ENCODE peak calls at places on chromosomes 5 and 9, in four cellular contexts. W is adipocyte, S is SJSA1, A is DND-41. K is an unnamed sample. For H3K36me3, the result is how much of the 10 kb centered on the place peaks cover.

GRCh38 chr9:35616681-35617459 is 1.3 kb downstream of the CD72 start:
- DNase-seq in W (peak), A (no peak), S (peak), K (peak)

GRCh38 chr9:86443992-86444391 is 89.8 kb upstream of the TUT7 start:
- DNase-seq in A (no peak), W (no peak), S (no peak), K (no peak)

GRCh38 chr5:180633283-180634177 is 15.9 kb downstream of the FLT4 start:
- DNase-seq in W (no peak), A (no peak), S (no peak), K (no peak)

GRCh38 chr9:4339783-4340335 is 40.0 kb upstream of the GLIS3 start:
- DNase-seq in W (peak), S (no peak), A (no peak), K (no peak)

GRCh38 chr9:116639251-116639741 is 47.8 kb upstream of the TRIM32 start:
- DNase-seq in A (no peak), S (no peak), W (peak), K (no peak)

GRCh38 chr5:160188151-160188967 is 40.9 kb upstream of the FABP6 start:
- DNase-seq in S (peak), W (peak), A (no peak), K (no peak)

GRCh38 chr5:72711361-72711760 is 105.1 kb upstream of the TNPO1 start:
- DNase-seq in W (no peak), A (no peak), S (no peak), K (no peak)

GRCh38 chr5:143693691-143694252 is 118.2 kb upstream of the HMHB1 start:
- DNase-seq in S (no peak), W (no peak), A (peak), K (no peak)

GRCh38 chr9:120891255-120891954 is 14.4 kb upstream of the PHF19 start:
- DNase-seq in A (no peak), W (no peak), S (no peak), K (no peak)

GRCh38 chr5:150190987-150191386 is 1.1 kb downstream of the SLC6A7 start:
- DNase-seq in A (no peak), W (no peak), S (no peak), K (no peak)

GRCh38 chr5:180644825-180645608 is 4.4 kb downstream of the FLT4 start:
- DNase-seq in S (peak), A (no peak), W (no peak), K (no peak)

GRCh38 chr5:160799160-160799559 is 52.9 kb downstream of the ATP10B start:
- DNase-seq in A (no peak), W (no peak), S (no peak), K (no peak)

GRCh38 chr5:160262665-160263064 is 33.4 kb downstream of the FABP6 start:
- DNase-seq in S (no peak), W (no peak), A (peak), K (peak)

GRCh38 chr9:17613723-17614122 is 34.9 kb downstream of the SH3GL2 start:
- DNase-seq in W (peak), A (no peak), S (peak), K (no peak)

GRCh38 chr9:114319147-114319546 is 3.8 kb upstream of the ORM1 start:
- DNase-seq in S (peak), A (no peak), W (no peak), K (no peak)

GRCh38 chr5:107935641-107936040 is 264.9 kb upstream of the EFNA5 start:
- DNase-seq in W (no peak), A (no peak), S (no peak), K (no peak)

GRCh38 chr9:85137606-85138150 is 468.1 kb downstream of the NTRK2 start:
- DNase-seq in S (no peak), A (no peak), W (no peak), K (no peak)

GRCh38 chr5:149345892-149346222 is 558 bp downstream of the GRPEL2 start:
- DNase-seq in W (peak), A (no peak), S (no peak), K (no peak)

GRCh38 chr5:152405145-152405544 is at the start of gene NMUR2:
- DNase-seq in A (peak), W (no peak), S (no peak), K (peak)

GRCh38 chr9:2339416-2339815 is 282.2 kb upstream of the VLDLR start:
- DNase-seq in A (no peak), S (no peak), W (no peak), K (no peak)

GRCh38 chr9:133273819-133274218 is 1.2 kb downstream of the ABO start:
- DNase-seq in S (no peak), A (no peak), W (no peak), K (no peak)

GRCh38 chr5:173772407-173773059 is 115.6 kb upstream of the CPEB4 start:
- DNase-seq in A (no peak), S (no peak), W (no peak), K (no peak)

GRCh38 chr5:130526708-130527107 is 622.4 kb downstream of the CHSY3 start:
- DNase-seq in A (no peak), W (no peak), S (no peak), K (no peak)

GRCh38 chr5:89932771-89933181 is 476.8 kb downstream of the CETN3 start:
- DNase-seq in A (no peak), W (no peak), S (no peak), K (no peak)

GRCh38 chr9:128805661-128806060 is 12.6 kb upstream of the ENDOG start:
- DNase-seq in W (no peak), S (no peak), A (no peak), K (no peak)

GRCh38 chr5:53542917-53543316 is 17.5 kb upstream of the NDUFS4 start:
- DNase-seq in S (no peak), W (no peak), A (no peak), K (no peak)

GRCh38 chr5:148623101-148623500 is 31.2 kb downstream of the HTR4 start:
- DNase-seq in W (no peak), A (no peak), S (no peak), K (no peak)

GRCh38 chr5:35098214-35098613 is 50.5 kb upstream of the AGXT2 start:
- DNase-seq in A (no peak), W (no peak), S (no peak), K (no peak)

GRCh38 chr9:112059145-112059979 is 115.7 kb downstream of the SUSD1 start:
- DNase-seq in S (peak), W (peak), A (no peak), K (no peak)

GRCh38 chr9:96361668-96362067 is 21.8 kb downstream of the SLC35D2 start:
- DNase-seq in A (no peak), S (no peak), W (no peak), K (no peak)

GRCh38 chr5:153530357-153531143 is 40.1 kb downstream of the GRIA1 start:
- DNase-seq in S (no peak), A (no peak), W (no peak), K (no peak)

GRCh38 chr9:79799691-79800345 is 228.1 kb downstream of the TLE4 start:
- DNase-seq in W (peak), A (no peak), S (no peak), K (no peak)

GRCh38 chr5:138932171-138932810 is 57.2 kb upstream of the LRRTM2 start:
- DNase-seq in W (no peak), A (no peak), S (no peak), K (no peak)

GRCh38 chr5:138936225-138936967 is 61.3 kb upstream of the LRRTM2 start:
- DNase-seq in W (no peak), S (peak), A (no peak), K (no peak)

GRCh38 chr5:138935466-138935865 is 60.3 kb upstream of the LRRTM2 start:
- DNase-seq in A (no peak), S (peak), W (no peak), K (no peak)

GRCh38 chr5:138934971-138935370 is 59.8 kb upstream of the LRRTM2 start:
- DNase-seq in A (no peak), W (no peak), S (no peak), K (no peak)

GRCh38 chr5:138933522-138934290 is 58.6 kb upstream of the LRRTM2 start:
- DNase-seq in S (no peak), A (no peak), W (no peak), K (no peak)
- H3K36me3 ChIP-seq in S (half or more), A (under half), W (half or more), K (under half)

GRCh38 chr5:166073921-166074838 is 2217.3 kb upstream of the WWC1 start:
- DNase-seq in A (no peak), W (no peak), S (no peak), K (no peak)
- H3K4me3 ChIP-seq in A (no peak), W (no peak), S (no peak), K (no peak)

GRCh38 chr5:32110081-32110696 is 63.9 kb downstream of the GOLPH3 start:
- DNase-seq in W (no peak), A (no peak), S (no peak), K (no peak)

GRCh38 chr5:32103521-32103920 is 70.6 kb downstream of the GOLPH3 start:
- DNase-seq in S (no peak), W (no peak), A (no peak), K (no peak)

GRCh38 chr5:32108167-32108566 is 66.0 kb downstream of the GOLPH3 start:
- DNase-seq in A (no peak), S (no peak), W (no peak), K (no peak)

GRCh38 chr5:32109236-32109635 is 64.9 kb downstream of the GOLPH3 start:
- DNase-seq in A (no peak), W (no peak), S (no peak), K (no peak)

DNA sequence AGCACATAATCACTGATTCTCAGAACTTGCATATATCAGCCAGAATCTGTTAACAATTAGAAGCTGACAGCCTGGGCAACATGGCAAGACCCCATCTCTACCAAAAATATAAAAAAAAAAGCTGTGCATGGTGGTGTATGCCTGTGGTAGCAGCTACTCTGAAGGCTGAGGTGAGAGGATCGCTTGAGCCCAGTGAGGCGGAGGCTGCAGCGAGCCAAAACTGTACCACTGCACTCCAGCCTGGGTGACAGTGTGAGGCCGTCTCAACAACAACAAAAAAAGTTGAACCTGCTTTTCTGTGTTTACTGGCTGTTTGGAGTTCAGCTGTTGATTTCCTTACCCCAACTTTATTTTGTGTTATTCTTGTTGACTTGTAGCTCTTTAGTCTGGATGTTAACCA is 66.8 kb downstream of the GOLPH3 start:
- DNase-seq in A (no peak), W (no peak), S (no peak), K (no peak)
- H3K36me3 ChIP-seq in A (half or more), W (half or more), S (under half), K (under half)

DNA sequence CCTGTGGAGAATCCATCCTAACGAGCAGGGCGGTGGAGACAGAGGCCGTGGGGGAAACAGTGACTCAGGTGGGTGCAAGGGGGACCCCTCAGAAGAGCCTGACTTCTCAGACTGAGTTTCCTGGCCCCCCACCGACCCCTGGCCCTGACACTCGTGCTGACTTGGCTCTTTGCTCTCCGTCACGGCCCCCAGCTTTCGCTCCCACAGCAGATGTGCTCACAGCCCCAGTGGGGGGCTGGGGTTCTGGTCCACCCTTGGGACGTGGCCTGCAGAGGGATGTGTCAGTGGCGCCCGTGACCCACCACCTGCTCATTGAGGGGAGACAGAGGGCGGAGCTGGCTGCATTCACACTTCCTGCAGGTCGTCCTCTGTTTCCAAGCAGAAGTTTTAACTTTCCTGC is 62.9 kb upstream of the IRX4 start:
- DNase-seq in W (no peak), S (no peak), A (no peak), K (no peak)
- H3K4me3 ChIP-seq in W (no peak), S (no peak), A (no peak), K (no peak)

DNA sequence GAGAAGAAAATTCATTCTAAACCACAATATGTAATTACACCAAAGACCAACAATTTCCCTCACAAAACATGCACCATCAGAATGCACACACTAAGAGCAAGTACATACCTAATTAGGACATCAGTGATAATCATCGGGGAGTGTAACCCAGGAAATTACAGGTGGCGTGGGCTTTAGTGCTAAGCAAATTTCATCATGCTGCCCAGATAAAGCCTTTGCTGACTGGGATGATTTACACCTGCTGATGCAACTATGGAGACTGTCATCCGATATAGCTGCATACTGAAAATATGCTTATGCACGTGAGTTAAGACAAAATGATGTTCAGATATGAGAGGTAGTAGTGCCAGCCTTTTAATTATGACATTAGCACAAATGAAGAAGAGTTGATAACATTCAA is 123.2 kb downstream of the DCP2 start:
- DNase-seq in W (no peak), S (no peak), A (no peak), K (no peak)
- H3K36me3 ChIP-seq in W (under half), S (under half), A (under half), K (half or more)

K was measured in BE2C.